ENCODE peak calls at places on chromosome 9, in ten cellular contexts. X is foreskin keratinocyte; L is lower lobe of right lung; V is MM.1S; J is cardiac muscle cell; R is CD8-positive, alpha-beta T cell; C is spleen; S is GM12878; B is right atrium auricular region; Y is IMR-90. G is an unnamed sample.
A peak's percentile ranks its signal among the peaks of the same experiment; 100 is the strongest.

GRCh38 chr9:97923529-97924108 is 1.3 kb upstream of the TRMO start:
- DNase-seq in L (peak; percentile 83), B (peak; percentile 86), C (peak; percentile 81), S (peak; percentile 50), X (peak; percentile 49), V (peak; percentile 84), Y (peak; percentile 80), J (peak; percentile 74), R (peak; percentile 81), G (peak; percentile 82)

GRCh38 chr9:99345936-99346335 is 123.9 kb downstream of the SEC61B start:
- DNase-seq in S (no peak), B (no peak), Y (peak; percentile 76), X (peak; percentile 49), L (no peak), C (no peak), R (no peak), V (no peak), J (no peak), G (no peak)

GRCh38 chr9:3455088-3455487 is 70.7 kb downstream of the RFX3 start:
- DNase-seq in S (no peak), X (no peak), L (no peak), B (no peak), Y (peak; percentile 22), V (no peak), R (no peak), J (no peak), C (no peak), G (no peak)

GRCh38 chr9:4955836-4956235 is 29.2 kb upstream of the JAK2 start:
- DNase-seq in J (no peak), Y (peak; percentile 28), C (no peak), V (no peak), B (no peak), R (no peak), S (no peak), L (no peak), X (peak; percentile 61), G (no peak)

GRCh38 chr9:14488421-14489190 is 174.7 kb upstream of the NFIB start:
- DNase-seq in C (no peak), Y (no peak), L (no peak), J (no peak), X (no peak), V (no peak), R (no peak), S (no peak), B (no peak), G (no peak)

GRCh38 chr9:125260564-125260963 is 1.1 kb upstream of the GAPVD1 start:
- DNase-seq in L (no peak), B (no peak), Y (peak; percentile 54), X (no peak), J (no peak), C (no peak), S (no peak), R (no peak), V (no peak), G (no peak)

GRCh38 chr9:134571326-134571871 is 70.2 kb upstream of the COL5A1 start:
- DNase-seq in R (no peak), Y (no peak), J (no peak), X (no peak), V (no peak), L (no peak), C (no peak), S (no peak), B (peak; percentile 28), G (peak; percentile 2)

GRCh38 chr9:33433871-33434270 is 13.5 kb downstream of the AQP3 start:
- DNase-seq in V (no peak), L (no peak), J (no peak), S (no peak), Y (no peak), R (no peak), C (no peak), X (no peak), B (no peak), G (no peak)

GRCh38 chr9:37037137-37037743 is 3.2 kb upstream of the PAX5 start:
- DNase-seq in X (no peak), C (peak; percentile 88), B (no peak), L (no peak), Y (no peak), J (no peak), V (no peak), S (no peak), R (no peak), G (no peak)

GRCh38 chr9:37036237-37037136 is 2.4 kb upstream of the PAX5 start:
- DNase-seq in V (peak; percentile 58), C (peak; percentile 91), L (peak; percentile 61), R (no peak), J (peak; percentile 58), X (no peak), Y (peak; percentile 12), B (no peak), S (no peak), G (peak; percentile 64)

GRCh38 chr9:37037744-37038640 is 3.9 kb upstream of the PAX5 start:
- DNase-seq in Y (no peak), V (no peak), S (no peak), B (no peak), X (no peak), R (no peak), C (peak; percentile 88), L (no peak), J (no peak), G (no peak)

GRCh38 chr9:37040508-37041127 is 6.5 kb upstream of the PAX5 start:
- DNase-seq in J (no peak), C (no peak), S (no peak), L (no peak), B (no peak), R (no peak), X (no peak), V (no peak), Y (no peak), G (no peak)

DNA sequence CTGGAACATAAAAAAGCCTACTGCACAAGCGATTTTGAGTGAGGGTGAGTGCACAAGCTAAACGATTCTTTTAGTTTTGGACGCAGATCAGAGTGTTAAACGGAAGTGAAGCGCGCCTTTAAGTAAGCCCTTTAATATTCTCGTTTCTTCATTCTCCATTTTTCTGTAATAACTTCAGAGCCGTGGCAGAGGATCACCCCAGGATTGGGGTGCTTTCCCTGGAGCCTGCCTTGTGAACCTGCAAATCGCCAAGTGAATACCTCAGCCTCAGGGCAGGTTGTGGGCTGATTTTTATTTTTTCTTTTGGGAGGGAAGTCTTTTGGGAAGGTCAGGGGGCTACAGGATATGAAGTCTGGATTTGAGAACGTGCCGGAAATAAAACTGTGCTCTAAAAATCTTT is 5.0 kb upstream of the PAX5 start:
- DNase-seq in B (no peak), Y (no peak), V (no peak), R (no peak), X (no peak), L (no peak), J (no peak), S (no peak), C (no peak), G (no peak)
- H3K27me3 ChIP-seq in B (peaks cover 46% of the 10 kb centered on the region), Y (peaks cover 88% of the 10 kb centered on the region), V (peaks cover 67% of the 10 kb centered on the region), R (peaks cover 50% of the 10 kb centered on the region), X (peaks cover 98% of the 10 kb centered on the region), L (peaks cover 98% of the 10 kb centered on the region), J (peaks cover 98% of the 10 kb centered on the region), S (no peaks in the 10 kb centered on the region), C (peaks cover 79% of the 10 kb centered on the region), G (peaks cover 31% of the 10 kb centered on the region)

GRCh38 chr9:105089874-105090273 is 154.6 kb upstream of the SLC44A1 start:
- DNase-seq in C (no peak), X (no peak), B (no peak), V (no peak), Y (no peak), L (no peak), J (no peak), R (no peak), S (no peak), G (no peak)

GRCh38 chr9:105088088-105088487 is 156.4 kb upstream of the SLC44A1 start:
- DNase-seq in V (no peak), B (no peak), X (no peak), J (no peak), S (no peak), R (no peak), Y (no peak), L (no peak), C (no peak), G (no peak)

GRCh38 chr9:105093685-105094084 is 150.8 kb upstream of the SLC44A1 start:
- DNase-seq in X (no peak), J (no peak), L (no peak), S (no peak), V (no peak), C (no peak), Y (no peak), R (no peak), B (no peak), G (no peak)

GRCh38 chr9:105091004-105091640 is 153.3 kb upstream of the SLC44A1 start:
- DNase-seq in S (no peak), B (no peak), L (no peak), V (no peak), Y (no peak), R (no peak), J (no peak), X (no peak), C (no peak), G (no peak)

GRCh38 chr9:105088499-105088898 is 156.0 kb upstream of the SLC44A1 start:
- DNase-seq in S (no peak), R (no peak), C (no peak), J (no peak), B (no peak), X (no peak), L (no peak), V (no peak), Y (no peak), G (no peak)
- TF ChIP-seq CTCF in S (no peak), R (no peak), C (no peak), J (no peak), B (no peak), X (no peak), L (no peak), V (no peak), Y (no peak), G (no peak)

GRCh38 chr9:127756233-127756632 is 21.1 kb upstream of the TOR2A start:
- DNase-seq in X (no peak), S (no peak), Y (no peak), V (no peak), L (no peak), B (no peak), R (no peak), C (no peak), J (no peak), G (no peak)

GRCh38 chr9:127754099-127754760 is 19.1 kb upstream of the TOR2A start:
- DNase-seq in C (no peak), B (no peak), L (no peak), J (peak; percentile 49), S (no peak), R (no peak), Y (no peak), X (no peak), V (no peak), G (no peak)

GRCh38 chr9:127753556-127753955 is 18.5 kb upstream of the TOR2A start:
- DNase-seq in Y (no peak), L (no peak), V (no peak), B (no peak), R (no peak), X (no peak), J (no peak), S (no peak), C (no peak), G (no peak)

GRCh38 chr9:127755558-127756060 is 20.5 kb upstream of the TOR2A start:
- DNase-seq in R (no peak), L (no peak), X (no peak), J (no peak), S (no peak), V (no peak), Y (no peak), C (no peak), B (no peak), G (no peak)

GRCh38 chr9:127754761-127755557 is 19.9 kb upstream of the TOR2A start:
- DNase-seq in J (peak; percentile 52), C (no peak), Y (no peak), S (no peak), L (no peak), R (no peak), B (no peak), V (no peak), X (no peak), G (no peak)
- H3K27me3 ChIP-seq in J (peaks cover 58% of the 10 kb centered on the region), C (no peaks in the 10 kb centered on the region), Y (peaks cover 52% of the 10 kb centered on the region), S (no peaks in the 10 kb centered on the region), L (peaks cover 12% of the 10 kb centered on the region), R (no peaks in the 10 kb centered on the region), B (peaks cover 2% of the 10 kb centered on the region), V (no peaks in the 10 kb centered on the region), X (peaks cover 56% of the 10 kb centered on the region), G (no peaks in the 10 kb centered on the region)

GRCh38 chr9:6920040-6920439 is 162.3 kb downstream of the KDM4C start:
- DNase-seq in J (no peak), S (no peak), B (no peak), X (no peak), C (no peak), R (no peak), V (no peak), Y (peak; percentile 16), L (no peak), G (no peak)
- TF ChIP-seq CTCF in J (no peak), S (no peak), B (no peak), X (no peak), C (no peak), R (no peak), V (no peak), Y (no peak), L (no peak), G (no peak)

G was measured in right lobe of liver.